ENCODE peak calls at places on chromosomes 6 and 20, in nine cellular contexts. One of them, this sample, is unnamed.

GRCh38 chr20:61082700-61083099 is 169.4 kb upstream of the CDH4 start:
- DNase-seq in CD8-positive, alpha-beta T cell: no peak
- DNase-seq in neuronal stem cell: no peak
- DNase-seq in caudate nucleus: no peak
- DNase-seq in A549: no peak
- DNase-seq in dorsolateral prefrontal cortex: no peak
- DNase-seq in pancreas: no peak
- DNase-seq in colonic mucosa: no peak
- DNase-seq in CD4-positive, alpha-beta memory T cell: no peak
- DNase-seq in this sample: no peak

GRCh38 chr20:5933802-5934436 is 16.4 kb downstream of the TRMT6 start:
- DNase-seq in CD8-positive, alpha-beta T cell: no peak
- DNase-seq in neuronal stem cell: no peak
- DNase-seq in caudate nucleus: no peak
- DNase-seq in A549: peak
- DNase-seq in dorsolateral prefrontal cortex: no peak
- DNase-seq in pancreas: no peak
- DNase-seq in colonic mucosa: no peak
- DNase-seq in CD4-positive, alpha-beta memory T cell: no peak
- DNase-seq in this sample: peak

GRCh38 chr6:131819507-131820228 is 11.8 kb downstream of the ENPP1 start:
- DNase-seq in CD8-positive, alpha-beta T cell: no peak
- DNase-seq in neuronal stem cell: no peak
- DNase-seq in caudate nucleus: no peak
- DNase-seq in A549: no peak
- DNase-seq in dorsolateral prefrontal cortex: no peak
- DNase-seq in pancreas: no peak
- DNase-seq in colonic mucosa: no peak
- DNase-seq in CD4-positive, alpha-beta memory T cell: no peak
- DNase-seq in this sample: peak

GRCh38 chr20:5430670-5431069 is 113.9 kb upstream of the PROKR2 start:
- DNase-seq in CD8-positive, alpha-beta T cell: no peak
- DNase-seq in neuronal stem cell: no peak
- DNase-seq in caudate nucleus: no peak
- DNase-seq in A549: no peak
- DNase-seq in dorsolateral prefrontal cortex: no peak
- DNase-seq in pancreas: no peak
- DNase-seq in colonic mucosa: no peak
- DNase-seq in CD4-positive, alpha-beta memory T cell: no peak
- DNase-seq in this sample: no peak

GRCh38 chr20:57258055-57258454 is 8.4 kb downstream of the BMP7 start:
- DNase-seq in CD8-positive, alpha-beta T cell: no peak
- DNase-seq in neuronal stem cell: no peak
- DNase-seq in caudate nucleus: no peak
- DNase-seq in A549: no peak
- DNase-seq in dorsolateral prefrontal cortex: no peak
- DNase-seq in pancreas: no peak
- DNase-seq in colonic mucosa: no peak
- DNase-seq in CD4-positive, alpha-beta memory T cell: no peak
- DNase-seq in this sample: no peak

GRCh38 chr6:5181494-5182287 is 79.1 kb downstream of the LYRM4 start:
- DNase-seq in CD8-positive, alpha-beta T cell: no peak
- DNase-seq in neuronal stem cell: no peak
- DNase-seq in caudate nucleus: no peak
- DNase-seq in A549: peak
- DNase-seq in dorsolateral prefrontal cortex: no peak
- DNase-seq in pancreas: no peak
- DNase-seq in colonic mucosa: no peak
- DNase-seq in CD4-positive, alpha-beta memory T cell: no peak
- DNase-seq in this sample: peak

GRCh38 chr20:8844179-8844578 is 224.7 kb upstream of the PLCB4 start:
- DNase-seq in CD8-positive, alpha-beta T cell: no peak
- DNase-seq in neuronal stem cell: no peak
- DNase-seq in caudate nucleus: no peak
- DNase-seq in A549: no peak
- DNase-seq in dorsolateral prefrontal cortex: no peak
- DNase-seq in pancreas: no peak
- DNase-seq in colonic mucosa: no peak
- DNase-seq in CD4-positive, alpha-beta memory T cell: no peak
- DNase-seq in this sample: no peak

GRCh38 chr6:128239146-128239545 is 281.3 kb downstream of the PTPRK start:
- DNase-seq in CD8-positive, alpha-beta T cell: no peak
- DNase-seq in neuronal stem cell: no peak
- DNase-seq in caudate nucleus: no peak
- DNase-seq in A549: no peak
- DNase-seq in dorsolateral prefrontal cortex: no peak
- DNase-seq in pancreas: no peak
- DNase-seq in colonic mucosa: no peak
- DNase-seq in CD4-positive, alpha-beta memory T cell: no peak
- DNase-seq in this sample: no peak

GRCh38 chr6:19753822-19754221 is 83.3 kb upstream of the ID4 start:
- DNase-seq in CD8-positive, alpha-beta T cell: no peak
- DNase-seq in neuronal stem cell: no peak
- DNase-seq in caudate nucleus: no peak
- DNase-seq in A549: no peak
- DNase-seq in dorsolateral prefrontal cortex: no peak
- DNase-seq in pancreas: no peak
- DNase-seq in colonic mucosa: no peak
- DNase-seq in CD4-positive, alpha-beta memory T cell: no peak
- DNase-seq in this sample: no peak

GRCh38 chr6:108557494-108558371 is 3.0 kb upstream of the FOXO3 start:
- DNase-seq in CD8-positive, alpha-beta T cell: peak
- DNase-seq in neuronal stem cell: peak
- DNase-seq in caudate nucleus: peak
- DNase-seq in A549: peak
- DNase-seq in dorsolateral prefrontal cortex: peak
- DNase-seq in pancreas: peak
- DNase-seq in colonic mucosa: peak
- DNase-seq in CD4-positive, alpha-beta memory T cell: peak
- DNase-seq in this sample: peak

GRCh38 chr6:128138694-128139093 is 237.8 kb upstream of the THEMIS start:
- DNase-seq in CD8-positive, alpha-beta T cell: no peak
- DNase-seq in neuronal stem cell: no peak
- DNase-seq in caudate nucleus: no peak
- DNase-seq in A549: no peak
- DNase-seq in dorsolateral prefrontal cortex: no peak
- DNase-seq in pancreas: no peak
- DNase-seq in colonic mucosa: no peak
- DNase-seq in CD4-positive, alpha-beta memory T cell: no peak
- DNase-seq in this sample: no peak

GRCh38 chr6:170289108-170289931 is 1.6 kb downstream of the DLL1 start:
- DNase-seq in CD8-positive, alpha-beta T cell: no peak
- DNase-seq in neuronal stem cell: no peak
- DNase-seq in caudate nucleus: no peak
- DNase-seq in A549: no peak
- DNase-seq in dorsolateral prefrontal cortex: no peak
- DNase-seq in pancreas: peak
- DNase-seq in colonic mucosa: no peak
- DNase-seq in CD4-positive, alpha-beta memory T cell: no peak
- DNase-seq in this sample: no peak

GRCh38 chr20:20005381-20005780 is 11.8 kb upstream of the NAA20 start:
- DNase-seq in CD8-positive, alpha-beta T cell: no peak
- DNase-seq in neuronal stem cell: no peak
- DNase-seq in caudate nucleus: no peak
- DNase-seq in A549: no peak
- DNase-seq in dorsolateral prefrontal cortex: no peak
- DNase-seq in pancreas: no peak
- DNase-seq in colonic mucosa: no peak
- DNase-seq in CD4-positive, alpha-beta memory T cell: no peak
- DNase-seq in this sample: no peak

GRCh38 chr6:45436544-45437440 is 59.1 kb upstream of the SUPT3H start:
- DNase-seq in CD8-positive, alpha-beta T cell: no peak
- DNase-seq in neuronal stem cell: no peak
- DNase-seq in caudate nucleus: no peak
- DNase-seq in A549: no peak
- DNase-seq in dorsolateral prefrontal cortex: no peak
- DNase-seq in pancreas: no peak
- DNase-seq in colonic mucosa: no peak
- DNase-seq in CD4-positive, alpha-beta memory T cell: no peak
- DNase-seq in this sample: no peak

GRCh38 chr6:156533860-156534580 is 243.2 kb upstream of the ARID1B start:
- DNase-seq in CD8-positive, alpha-beta T cell: no peak
- DNase-seq in neuronal stem cell: no peak
- DNase-seq in caudate nucleus: no peak
- DNase-seq in A549: no peak
- DNase-seq in dorsolateral prefrontal cortex: no peak
- DNase-seq in pancreas: no peak
- DNase-seq in colonic mucosa: no peak
- DNase-seq in CD4-positive, alpha-beta memory T cell: no peak
- DNase-seq in this sample: no peak

GRCh38 chr20:20621191-20621590 is 91.3 kb downstream of the RALGAPA2 start:
- DNase-seq in CD8-positive, alpha-beta T cell: no peak
- DNase-seq in neuronal stem cell: no peak
- DNase-seq in caudate nucleus: no peak
- DNase-seq in A549: no peak
- DNase-seq in dorsolateral prefrontal cortex: no peak
- DNase-seq in pancreas: no peak
- DNase-seq in colonic mucosa: no peak
- DNase-seq in CD4-positive, alpha-beta memory T cell: no peak
- DNase-seq in this sample: no peak

GRCh38 chr6:150377211-150377781 is 8.5 kb downstream of the IYD start:
- DNase-seq in CD8-positive, alpha-beta T cell: no peak
- DNase-seq in neuronal stem cell: peak
- DNase-seq in caudate nucleus: no peak
- DNase-seq in A549: no peak
- DNase-seq in dorsolateral prefrontal cortex: no peak
- DNase-seq in pancreas: no peak
- DNase-seq in colonic mucosa: no peak
- DNase-seq in CD4-positive, alpha-beta memory T cell: no peak
- DNase-seq in this sample: no peak

GRCh38 chr6:26103141-26103769 is 16.0 kb downstream of the HFE start:
- DNase-seq in CD8-positive, alpha-beta T cell: no peak
- DNase-seq in neuronal stem cell: no peak
- DNase-seq in caudate nucleus: no peak
- DNase-seq in A549: peak
- DNase-seq in dorsolateral prefrontal cortex: no peak
- DNase-seq in pancreas: no peak
- DNase-seq in colonic mucosa: no peak
- DNase-seq in CD4-positive, alpha-beta memory T cell: no peak
- DNase-seq in this sample: no peak

GRCh38 chr20:11267762-11268335 is 594.0 kb upstream of the JAG1 start:
- DNase-seq in CD8-positive, alpha-beta T cell: no peak
- DNase-seq in neuronal stem cell: no peak
- DNase-seq in caudate nucleus: no peak
- DNase-seq in A549: no peak
- DNase-seq in dorsolateral prefrontal cortex: no peak
- DNase-seq in pancreas: no peak
- DNase-seq in colonic mucosa: no peak
- DNase-seq in CD4-positive, alpha-beta memory T cell: no peak
- DNase-seq in this sample: peak

GRCh38 chr20:25076201-25076600 is 5.7 kb downstream of the VSX1 start:
- DNase-seq in CD8-positive, alpha-beta T cell: no peak
- DNase-seq in neuronal stem cell: no peak
- DNase-seq in caudate nucleus: no peak
- DNase-seq in A549: no peak
- DNase-seq in dorsolateral prefrontal cortex: no peak
- DNase-seq in pancreas: no peak
- DNase-seq in colonic mucosa: no peak
- DNase-seq in CD4-positive, alpha-beta memory T cell: no peak
- DNase-seq in this sample: no peak

GRCh38 chr20:62742550-62742949 is 33.9 kb downstream of the NTSR1 start:
- DNase-seq in CD8-positive, alpha-beta T cell: no peak
- DNase-seq in neuronal stem cell: no peak
- DNase-seq in caudate nucleus: no peak
- DNase-seq in A549: no peak
- DNase-seq in dorsolateral prefrontal cortex: no peak
- DNase-seq in pancreas: peak
- DNase-seq in colonic mucosa: no peak
- DNase-seq in CD4-positive, alpha-beta memory T cell: no peak
- DNase-seq in this sample: no peak

GRCh38 chr6:130632897-130633296 is 194.3 kb upstream of the SMLR1 start:
- DNase-seq in CD8-positive, alpha-beta T cell: no peak
- DNase-seq in neuronal stem cell: peak
- DNase-seq in caudate nucleus: no peak
- DNase-seq in A549: no peak
- DNase-seq in dorsolateral prefrontal cortex: no peak
- DNase-seq in pancreas: no peak
- DNase-seq in colonic mucosa: no peak
- DNase-seq in CD4-positive, alpha-beta memory T cell: no peak
- DNase-seq in this sample: peak

GRCh38 chr6:88008821-88009220 is 38.8 kb upstream of the SPACA1 start:
- DNase-seq in CD8-positive, alpha-beta T cell: no peak
- DNase-seq in neuronal stem cell: no peak
- DNase-seq in caudate nucleus: no peak
- DNase-seq in A549: peak
- DNase-seq in dorsolateral prefrontal cortex: no peak
- DNase-seq in pancreas: no peak
- DNase-seq in colonic mucosa: no peak
- DNase-seq in CD4-positive, alpha-beta memory T cell: no peak
- DNase-seq in this sample: no peak

GRCh38 chr20:45924391-45925261 is 9.9 kb upstream of the PCIF1 start:
- DNase-seq in CD8-positive, alpha-beta T cell: no peak
- DNase-seq in neuronal stem cell: no peak
- DNase-seq in caudate nucleus: no peak
- DNase-seq in A549: no peak
- DNase-seq in dorsolateral prefrontal cortex: peak
- DNase-seq in pancreas: no peak
- DNase-seq in colonic mucosa: peak
- DNase-seq in CD4-positive, alpha-beta memory T cell: no peak
- DNase-seq in this sample: no peak
- H3K27ac ChIP-seq in CD8-positive, alpha-beta T cell: no peak
- H3K27ac ChIP-seq in neuronal stem cell: no peak
- H3K27ac ChIP-seq in caudate nucleus: peak
- H3K27ac ChIP-seq in A549: no peak
- H3K27ac ChIP-seq in dorsolateral prefrontal cortex: peak
- H3K27ac ChIP-seq in pancreas: peak
- H3K27ac ChIP-seq in colonic mucosa: peak
- H3K27ac ChIP-seq in CD4-positive, alpha-beta memory T cell: no peak
- H3K27ac ChIP-seq in this sample: no peak

GRCh38 chr6:6758546-6758914 is 170.0 kb downstream of the LY86 start:
- DNase-seq in CD8-positive, alpha-beta T cell: no peak
- DNase-seq in neuronal stem cell: no peak
- DNase-seq in caudate nucleus: no peak
- DNase-seq in A549: no peak
- DNase-seq in dorsolateral prefrontal cortex: no peak
- DNase-seq in pancreas: no peak
- DNase-seq in colonic mucosa: no peak
- DNase-seq in CD4-positive, alpha-beta memory T cell: no peak
- DNase-seq in this sample: no peak
- H3K27ac ChIP-seq in CD8-positive, alpha-beta T cell: no peak
- H3K27ac ChIP-seq in neuronal stem cell: peak
- H3K27ac ChIP-seq in caudate nucleus: no peak
- H3K27ac ChIP-seq in A549: no peak
- H3K27ac ChIP-seq in dorsolateral prefrontal cortex: no peak
- H3K27ac ChIP-seq in pancreas: peak
- H3K27ac ChIP-seq in colonic mucosa: peak
- H3K27ac ChIP-seq in CD4-positive, alpha-beta memory T cell: no peak
- H3K27ac ChIP-seq in this sample: no peak

GRCh38 chr6:56671651-56672461 is 29.2 kb upstream of the DST start:
- DNase-seq in CD8-positive, alpha-beta T cell: no peak
- DNase-seq in neuronal stem cell: no peak
- DNase-seq in caudate nucleus: peak
- DNase-seq in A549: no peak
- DNase-seq in dorsolateral prefrontal cortex: peak
- DNase-seq in pancreas: peak
- DNase-seq in colonic mucosa: peak
- DNase-seq in CD4-positive, alpha-beta memory T cell: no peak
- DNase-seq in this sample: peak
- H3K27ac ChIP-seq in CD8-positive, alpha-beta T cell: no peak
- H3K27ac ChIP-seq in neuronal stem cell: no peak
- H3K27ac ChIP-seq in caudate nucleus: peak
- H3K27ac ChIP-seq in A549: peak
- H3K27ac ChIP-seq in dorsolateral prefrontal cortex: peak
- H3K27ac ChIP-seq in pancreas: peak
- H3K27ac ChIP-seq in colonic mucosa: peak
- H3K27ac ChIP-seq in CD4-positive, alpha-beta memory T cell: no peak
- H3K27ac ChIP-seq in this sample: no peak

GRCh38 chr6:123091091-123091895 is 95.3 kb downstream of the CLVS2 start:
- DNase-seq in CD8-positive, alpha-beta T cell: no peak
- DNase-seq in neuronal stem cell: no peak
- DNase-seq in caudate nucleus: no peak
- DNase-seq in A549: peak
- DNase-seq in dorsolateral prefrontal cortex: peak
- DNase-seq in pancreas: no peak
- DNase-seq in colonic mucosa: no peak
- DNase-seq in CD4-positive, alpha-beta memory T cell: no peak
- DNase-seq in this sample: peak
- H3K27ac ChIP-seq in CD8-positive, alpha-beta T cell: no peak
- H3K27ac ChIP-seq in neuronal stem cell: no peak
- H3K27ac ChIP-seq in caudate nucleus: no peak
- H3K27ac ChIP-seq in A549: peak
- H3K27ac ChIP-seq in dorsolateral prefrontal cortex: peak
- H3K27ac ChIP-seq in pancreas: no peak
- H3K27ac ChIP-seq in colonic mucosa: no peak
- H3K27ac ChIP-seq in CD4-positive, alpha-beta memory T cell: no peak
- H3K27ac ChIP-seq in this sample: no peak

This sample was measured in cardiac muscle cell.